ENCODE peak calls at places on chromosomes 3 and 15, in eight cellular contexts. J is NCI-H1436, X is posterior cingulate gyrus, W is Caki2, R is cardiac fibroblast, Y is AG04450, I is MG63, U is NCI-H1694 treated with DMSO at 0.1 percent for 48 hours. M is an unnamed sample.

GRCh38 chr3:115321396-115321795 is 174.3 kb upstream of the ZBTB20 start:
- DNase-seq in J (no peak), X (no peak), W (no peak), R (peak; percentile 17), Y (no peak), I (peak; percentile 51), U (no peak), M (no peak)

GRCh38 chr15:52408823-52409222 is 113.2 kb upstream of the MYO5C start:
- DNase-seq in J (no peak), X (no peak), W (no peak), R (peak; percentile 10), Y (no peak), I (no peak), U (no peak), M (no peak)

GRCh38 chr15:67133738-67134576 is 68.6 kb downstream of the SMAD3 start:
- DNase-seq in J (no peak), X (no peak), W (peak; percentile 99), R (peak; percentile 70), Y (no peak), I (no peak), U (no peak), M (no peak)

GRCh38 chr3:54188176-54188791 is 65.9 kb downstream of the CACNA2D3 start:
- DNase-seq in J (no peak), X (no peak), W (peak; percentile 31), R (peak; percentile 55), Y (no peak), I (peak; percentile 33), U (no peak), M (no peak)

GRCh38 chr3:132682201-132682600 is 22.1 kb downstream of the UBA5 start:
- DNase-seq in J (no peak), X (no peak), W (no peak), R (no peak), Y (no peak), I (no peak), U (no peak), M (no peak)

GRCh38 chr3:42683875-42684593 is 1.3 kb upstream of the KLHL40 start:
- DNase-seq in J (no peak), X (no peak), W (peak; percentile 66), R (peak; percentile 97), Y (peak; percentile 81), I (peak; percentile 74), U (no peak), M (peak; percentile 36)

GRCh38 chr3:47441796-47442551 is 33.8 kb downstream of the SCAP start:
- DNase-seq in J (no peak), X (no peak), W (no peak), R (no peak), Y (no peak), I (no peak), U (no peak), M (no peak)

GRCh38 chr3:146334151-146334550 is 83.2 kb upstream of the PLSCR4 start:
- DNase-seq in J (no peak), X (no peak), W (no peak), R (peak; percentile 74), Y (no peak), I (peak; percentile 36), U (no peak), M (no peak)

GRCh38 chr15:77841376-77841775 is 208.7 kb upstream of the LINGO1 start:
- DNase-seq in J (no peak), X (no peak), W (no peak), R (no peak), Y (no peak), I (no peak), U (no peak), M (no peak)

GRCh38 chr3:15287565-15288330 is 44.6 kb downstream of the SH3BP5 start:
- DNase-seq in J (no peak), X (no peak), W (no peak), R (peak; percentile 95), Y (peak; percentile 49), I (no peak), U (no peak), M (no peak)

GRCh38 chr3:188207941-188208750 is 54.2 kb downstream of the LPP start:
- DNase-seq in J (no peak), X (no peak), W (no peak), R (peak; percentile 39), Y (no peak), I (no peak), U (no peak), M (no peak)

GRCh38 chr3:9298236-9298635 is 48.8 kb upstream of the SRGAP3 start:
- DNase-seq in J (no peak), X (no peak), W (no peak), R (peak; percentile 41), Y (no peak), I (no peak), U (no peak), M (no peak)

GRCh38 chr3:195151402-195151801 is 119.6 kb downstream of the XXYLT1 start:
- DNase-seq in J (no peak), X (no peak), W (no peak), R (peak; percentile 16), Y (no peak), I (no peak), U (no peak), M (no peak)

GRCh38 chr3:31421280-31422048 is 111.3 kb upstream of the STT3B start:
- DNase-seq in J (no peak), X (no peak), W (no peak), R (no peak), Y (no peak), I (no peak), U (no peak), M (no peak)

GRCh38 chr3:62835594-62836236 is 39.5 kb downstream of the CADPS start:
- DNase-seq in J (no peak), X (no peak), W (no peak), R (no peak), Y (no peak), I (no peak), U (no peak), M (no peak)

GRCh38 chr3:158896729-158897128 is 94.9 kb downstream of the MFSD1 start:
- DNase-seq in J (no peak), X (no peak), W (no peak), R (no peak), Y (no peak), I (no peak), U (no peak), M (no peak)

GRCh38 chr3:10021856-10022775 is 4.1 kb upstream of the FANCD2 start:
- DNase-seq in J (no peak), X (no peak), W (no peak), R (no peak), Y (no peak), I (no peak), U (no peak), M (no peak)

GRCh38 chr15:25251700-25252390 is 187.0 kb downstream of the UBE3A start:
- DNase-seq in J (no peak), X (peak; percentile 26), W (no peak), R (no peak), Y (no peak), I (no peak), U (no peak), M (no peak)

GRCh38 chr3:99534951-99535704 is 103.3 kb upstream of the COL8A1 start:
- DNase-seq in J (no peak), X (no peak), W (peak; percentile 2), R (peak; percentile 83), Y (peak; percentile 85), I (peak; percentile 15), U (no peak), M (no peak)

GRCh38 chr15:80173022-80173759 is 20.4 kb downstream of the FAH start:
- DNase-seq in J (peak; percentile 65), X (peak; percentile 47), W (peak; percentile 59), R (peak; percentile 66), Y (no peak), I (peak; percentile 59), U (no peak), M (no peak)

GRCh38 chr15:94383706-94384105 is 152.3 kb downstream of the MCTP2 start:
- DNase-seq in J (no peak), X (no peak), W (no peak), R (peak; percentile 2), Y (no peak), I (no peak), U (no peak), M (no peak)

GRCh38 chr3:113695818-113696645 is at the start of gene USF3:
- DNase-seq in J (peak; percentile 78), X (peak; percentile 60), W (peak; percentile 63), R (peak; percentile 45), Y (no peak), I (peak; percentile 77), U (peak; percentile 48), M (no peak)

GRCh38 chr15:81863157-81863556 is 182.7 kb downstream of the MEX3B start:
- DNase-seq in J (no peak), X (no peak), W (no peak), R (peak; percentile 4), Y (peak; percentile 64), I (no peak), U (no peak), M (no peak)

GRCh38 chr15:68471552-68471951 is 39.6 kb upstream of the ITGA11 start:
- DNase-seq in J (no peak), X (no peak), W (no peak), R (no peak), Y (no peak), I (no peak), U (no peak), M (no peak)

GRCh38 chr3:128194843-128195242 is 41.6 kb downstream of the EEFSEC start:
- DNase-seq in J (no peak), X (no peak), W (no peak), R (no peak), Y (no peak), I (no peak), U (no peak), M (no peak)

GRCh38 chr3:69987833-69988232 is 11.7 kb upstream of the SAMMSON start:
- DNase-seq in J (no peak), X (no peak), W (no peak), R (no peak), Y (no peak), I (no peak), U (no peak), M (no peak)

GRCh38 chr3:39982665-39983357 is 173.4 kb downstream of the MYRIP start:
- DNase-seq in J (no peak), X (no peak), W (no peak), R (no peak), Y (no peak), I (no peak), U (no peak), M (no peak)

GRCh38 chr15:43095708-43096347 is 10.0 kb downstream of the UBR1 start:
- DNase-seq in J (no peak), X (no peak), W (no peak), R (peak; percentile 54), Y (no peak), I (no peak), U (no peak), M (no peak)

GRCh38 chr3:129636082-129636481 is 29.6 kb upstream of the PLXND1 start:
- DNase-seq in J (no peak), X (no peak), W (no peak), R (no peak), Y (no peak), I (no peak), U (no peak), M (no peak)

GRCh38 chr3:65483475-65483874 is 555.2 kb downstream of the MAGI1 start:
- DNase-seq in J (no peak), X (peak; percentile 48), W (no peak), R (no peak), Y (no peak), I (no peak), U (no peak), M (no peak)

GRCh38 chr15:60423540-60423939 is 25.8 kb upstream of the ANXA2 start:
- DNase-seq in J (no peak), X (no peak), W (peak; percentile 76), R (peak; percentile 93), Y (peak; percentile 80), I (peak; percentile 49), U (peak; percentile 29), M (no peak)

GRCh38 chr15:69758810-69759410 is 306.3 kb downstream of the RPLP1 start:
- DNase-seq in J (no peak), X (no peak), W (no peak), R (peak; percentile 58), Y (no peak), I (peak; percentile 15), U (no peak), M (no peak)

GRCh38 chr3:30655187-30655812 is 48.9 kb downstream of the TGFBR2 start:
- DNase-seq in J (no peak), X (no peak), W (no peak), R (no peak), Y (no peak), I (no peak), U (no peak), M (no peak)

GRCh38 chr15:73225358-73226015 is 143.3 kb downstream of the HCN4 start:
- DNase-seq in J (no peak), X (no peak), W (no peak), R (no peak), Y (no peak), I (no peak), U (no peak), M (no peak)

M was measured in Panc1.